ENCODE peak calls at places on chromosome 11, in ten cellular contexts. A, E, B, G, H, M, I, U, N and Y are unnamed samples.

GRCh38 chr11:76663912-76664440 is 6.6 kb downstream of the LRRC32 start:
- DNase-seq in B (peak), H (no peak), G (no peak), M (no peak), N (no peak), U (peak), I (peak), E (no peak), A (no peak), Y (no peak)

GRCh38 chr11:128470081-128470480 is 117.3 kb downstream of the ETS1 start:
- DNase-seq in A (no peak), N (no peak), U (no peak), M (no peak), E (no peak), H (no peak), B (no peak), I (no peak), G (no peak), Y (no peak)

GRCh38 chr11:19872526-19873135 is 160.0 kb downstream of the NAV2 start:
- DNase-seq in M (no peak), I (no peak), A (no peak), N (no peak), U (peak), E (no peak), B (no peak), G (no peak), H (no peak), Y (no peak)

GRCh38 chr11:70407814-70408213 is 9.5 kb downstream of the CTTN start:
- DNase-seq in A (no peak), E (no peak), H (no peak), M (no peak), G (no peak), B (no peak), I (no peak), U (no peak), N (no peak), Y (no peak)

GRCh38 chr11:68677432-68677831 is 6.9 kb upstream of the GAL start:
- DNase-seq in G (peak), M (no peak), I (no peak), B (no peak), U (peak), H (peak), E (no peak), N (peak), A (peak), Y (no peak)

GRCh38 chr11:112321521-112322172 is 61.0 kb upstream of the PLET1 start:
- DNase-seq in A (peak), N (peak), H (peak), M (no peak), E (no peak), G (peak), B (no peak), U (no peak), I (no peak), Y (peak)

GRCh38 chr11:45724145-45724544 is 58.7 kb upstream of the CHST1 start:
- DNase-seq in I (no peak), G (no peak), M (no peak), A (no peak), B (no peak), N (no peak), H (no peak), U (peak), E (no peak), Y (no peak)

GRCh38 chr11:100752371-100753073 is 65.4 kb downstream of the ARHGAP42 start:
- DNase-seq in U (no peak), G (no peak), N (no peak), E (no peak), M (no peak), I (no peak), H (no peak), A (no peak), B (no peak), Y (no peak)

GRCh38 chr11:45798793-45799441 is 6.0 kb upstream of the SLC35C1 start:
- DNase-seq in M (no peak), N (no peak), I (peak), B (no peak), H (no peak), A (no peak), E (no peak), U (no peak), G (peak), Y (no peak)

GRCh38 chr11:120182790-120183491 is 27.9 kb upstream of the OAF start:
- DNase-seq in H (no peak), U (peak), M (no peak), N (peak), A (no peak), G (peak), B (no peak), I (peak), E (no peak), Y (no peak)

GRCh38 chr11:125170406-125171031 is 6.0 kb downstream of the PKNOX2 start:
- DNase-seq in M (no peak), U (peak), A (no peak), N (peak), I (no peak), B (peak), H (no peak), G (no peak), E (no peak), Y (peak)

GRCh38 chr11:70002433-70002832 is 75.7 kb upstream of the ANO1 start:
- DNase-seq in H (no peak), I (no peak), B (no peak), G (no peak), M (no peak), A (no peak), U (no peak), N (no peak), E (no peak), Y (no peak)

GRCh38 chr11:8257003-8257664 is 6.5 kb downstream of the LMO1 start:
- DNase-seq in H (no peak), B (no peak), U (no peak), A (no peak), M (no peak), N (no peak), I (no peak), G (peak), E (no peak), Y (no peak)

GRCh38 chr11:123484448-123484847 is 54.4 kb downstream of the GRAMD1B start:
- DNase-seq in G (no peak), N (no peak), B (no peak), H (no peak), E (no peak), A (no peak), U (no peak), I (no peak), M (no peak), Y (no peak)

GRCh38 chr11:72633068-72633467 is 41.2 kb downstream of the PDE2A start:
- DNase-seq in G (no peak), E (no peak), B (no peak), M (no peak), U (no peak), N (no peak), H (no peak), I (no peak), A (no peak), Y (no peak)

GRCh38 chr11:8719260-8720190 is 36.9 kb downstream of the RPL27A start:
- DNase-seq in A (peak), B (no peak), M (no peak), U (no peak), E (no peak), G (peak), N (peak), H (peak), I (no peak), Y (peak)

GRCh38 chr11:127059286-127060200 is 59.0 kb upstream of the KIRREL3 start:
- DNase-seq in G (no peak), M (no peak), E (no peak), U (no peak), I (no peak), H (peak), B (no peak), A (no peak), N (no peak), Y (no peak)

GRCh38 chr11:13008625-13009475 is at the start of gene RASSF10:
- DNase-seq in A (peak), G (peak), B (no peak), M (no peak), U (peak), H (no peak), E (peak), N (no peak), I (no peak), Y (no peak)

GRCh38 chr11:2120359-2121100 is 18.7 kb downstream of the IGF2 start:
- DNase-seq in N (no peak), B (no peak), I (no peak), A (no peak), H (peak), U (peak), M (no peak), G (no peak), E (no peak), Y (no peak)

GRCh38 chr11:17607572-17608570 is 60.8 kb downstream of the OTOG start:
- DNase-seq in H (no peak), A (no peak), U (peak), B (no peak), N (no peak), M (no peak), E (no peak), G (no peak), I (no peak), Y (no peak)

GRCh38 chr11:115409691-115410220 is 94.5 kb downstream of the CADM1 start:
- DNase-seq in N (no peak), G (no peak), A (no peak), M (no peak), H (no peak), E (no peak), B (no peak), U (no peak), I (no peak), Y (no peak)

GRCh38 chr11:116503216-116504160 is 269.3 kb downstream of the BUD13 start:
- DNase-seq in I (peak), B (no peak), E (no peak), G (no peak), U (no peak), A (no peak), N (no peak), H (no peak), M (no peak), Y (no peak)

GRCh38 chr11:5930614-5931013 is 11.4 kb upstream of the OR56A3 start:
- DNase-seq in G (no peak), U (no peak), I (no peak), N (no peak), E (no peak), H (no peak), A (no peak), B (no peak), M (no peak), Y (no peak)

GRCh38 chr11:92528051-92528450 is 303.4 kb downstream of the FAT3 start:
- DNase-seq in U (no peak), H (peak), G (no peak), I (no peak), M (no peak), N (peak), A (peak), B (no peak), E (no peak), Y (no peak)

GRCh38 chr11:113992459-113993105 is 17.7 kb downstream of the HTR3A start:
- DNase-seq in I (no peak), G (no peak), U (peak), E (peak), N (no peak), B (no peak), H (no peak), M (no peak), A (no peak), Y (no peak)

GRCh38 chr11:110715541-110715940 is 3.3 kb upstream of the ARHGAP20 start:
- DNase-seq in H (peak), A (no peak), B (no peak), G (peak), N (peak), U (no peak), M (no peak), I (no peak), E (no peak), Y (no peak)

GRCh38 chr11:28476864-28477263 is 368.7 kb downstream of the METTL15 start:
- DNase-seq in A (no peak), N (no peak), I (no peak), U (no peak), G (no peak), H (no peak), B (no peak), M (no peak), E (no peak), Y (no peak)
- H3K4me3 ChIP-seq in A (no peak), N (no peak), I (no peak), U (no peak), G (no peak), H (no peak), B (no peak), M (no peak), E (no peak), Y (no peak)

DNA sequence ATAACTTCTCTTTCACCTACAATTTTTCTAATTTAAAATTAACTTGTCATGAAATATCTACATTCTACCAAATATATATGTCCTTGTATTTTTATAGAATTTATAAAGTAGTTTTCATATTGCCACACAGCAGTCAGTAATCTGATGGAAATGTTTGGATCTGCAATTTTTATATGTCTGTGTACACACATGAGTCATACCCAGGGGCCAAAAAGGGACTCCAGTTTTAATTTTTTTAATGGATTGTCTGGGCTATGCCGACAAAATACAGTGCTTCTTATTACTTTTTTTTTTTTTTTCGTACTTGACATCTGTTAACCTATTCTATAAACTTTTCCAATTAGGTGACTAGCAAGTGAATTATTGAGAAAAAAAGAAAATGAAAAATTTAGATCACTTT is 6.3 kb downstream of the GUCY1A2 start:
- DNase-seq in H (no peak), B (no peak), M (no peak), E (no peak), I (no peak), G (peak), A (no peak), U (no peak), N (no peak), Y (no peak)
- H3K4me3 ChIP-seq in H (no peak), B (no peak), M (no peak), E (no peak), I (no peak), G (no peak), A (no peak), U (no peak), N (no peak), Y (no peak)

GRCh38 chr11:65857500-65858353 is at the start of gene CFL1:
- DNase-seq in G (peak), H (peak), N (peak), I (peak), M (peak), B (peak), A (peak), E (peak), U (peak), Y (peak)
- H3K4me3 ChIP-seq in G (peak), H (peak), N (peak), I (peak), M (peak), B (peak), A (peak), E (peak), U (peak), Y (peak)

DNA sequence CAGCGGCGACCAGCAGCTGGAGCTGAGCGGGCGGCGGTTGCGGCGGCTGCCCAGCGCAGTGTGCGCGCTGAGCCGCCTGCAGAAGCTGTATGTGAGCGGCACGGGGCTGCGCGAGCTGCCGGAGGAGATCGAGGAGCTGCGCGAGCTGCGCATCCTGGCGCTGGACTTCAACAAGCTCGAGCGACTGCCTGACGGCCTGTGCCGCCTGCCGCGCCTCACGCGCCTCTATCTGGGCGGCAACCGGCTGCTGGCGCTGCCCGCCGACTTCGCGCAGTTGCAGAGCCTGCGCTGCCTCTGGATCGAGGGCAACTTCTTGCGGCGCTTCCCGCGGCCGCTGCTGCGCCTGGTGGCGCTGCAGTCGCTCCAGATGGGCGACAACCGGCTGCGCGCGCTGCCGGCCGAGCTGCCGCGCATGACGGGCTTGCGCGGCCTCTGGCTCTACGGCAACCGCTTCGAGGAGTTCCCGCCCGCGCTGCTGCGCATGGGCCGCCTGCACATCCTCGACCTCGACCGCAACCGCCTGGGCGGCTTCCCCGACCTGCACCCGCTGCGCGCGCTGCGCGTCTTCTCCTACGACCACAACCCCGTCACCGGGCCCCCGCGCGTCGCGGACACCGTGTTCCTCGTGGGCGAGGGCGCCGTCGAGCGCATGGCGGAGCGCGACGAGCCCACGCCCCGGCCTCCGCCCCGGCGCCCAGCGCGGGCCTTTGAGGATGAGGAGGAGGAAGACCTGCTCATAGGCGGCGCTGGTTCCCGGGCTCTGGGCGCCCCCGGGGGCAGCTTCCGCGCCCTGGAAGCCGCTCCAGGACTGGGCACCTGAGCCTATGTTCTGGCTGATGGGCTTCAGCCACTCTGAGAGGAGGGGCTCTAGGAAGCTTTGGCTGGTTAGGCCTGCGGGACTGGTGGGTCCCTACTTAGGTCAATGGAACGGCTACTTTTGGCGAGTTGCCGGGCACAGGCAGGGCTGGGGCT is 795 bp downstream of the LRRC10B start:
- DNase-seq in B (no peak), N (peak), A (peak), G (peak), U (peak), I (no peak), E (peak), M (peak), H (peak), Y (peak)
- H3K4me3 ChIP-seq in B (peak), N (no peak), A (no peak), G (no peak), U (peak), I (peak), E (peak), M (peak), H (no peak), Y (peak)